ENCODE peak calls at places on chromosomes 12 and 14, in five cellular contexts. U is stromal cell of bone marrow, D is nucleus accumbens, C is NCI-H345, R is HT-29. J is an unnamed sample.

GRCh38 chr12:130013771-130014484 is 110.1 kb upstream of the TMEM132D start:
- DNase-seq in U (no peak), D (peak; percentile 65), C (peak; percentile 84), R (peak; percentile 52), J (peak; percentile 40)

GRCh38 chr12:114447274-114447716 is 41.4 kb upstream of the TBX5 start:
- DNase-seq in U (no peak), D (no peak), C (no peak), R (no peak), J (no peak)

GRCh38 chr14:81209187-81209836 is 11.4 kb downstream of the GTF2A1 start:
- DNase-seq in U (no peak), D (no peak), C (no peak), R (no peak), J (no peak)

GRCh38 chr12:10372534-10372931 is 17.3 kb downstream of the KLRK1 start:
- DNase-seq in U (no peak), D (no peak), C (no peak), R (no peak), J (peak; percentile 11)

GRCh38 chr12:67515679-67516363 is 132.7 kb upstream of the DYRK2 start:
- DNase-seq in U (no peak), D (no peak), C (peak; percentile 81), R (peak; percentile 44), J (peak; percentile 64)

GRCh38 chr12:50786498-50787231 is 22.8 kb downstream of the ATF1 start:
- DNase-seq in U (no peak), D (no peak), C (no peak), R (peak; percentile 83), J (peak; percentile 14)

GRCh38 chr12:10235761-10236631 is 23.3 kb downstream of the GABARAPL1 start:
- DNase-seq in U (peak; percentile 12), D (no peak), C (peak; percentile 52), R (peak; percentile 65), J (peak; percentile 38)

GRCh38 chr14:71594828-71595227 is 337.4 kb upstream of the RGS6 start:
- DNase-seq in U (no peak), D (no peak), C (no peak), R (no peak), J (no peak)

GRCh38 chr12:108643941-108644742 is 10.4 kb upstream of the SELPLG start:
- DNase-seq in U (no peak), D (peak; percentile 40), C (no peak), R (no peak), J (no peak)

GRCh38 chr12:122917508-122918227 is 21.7 kb upstream of the VPS37B start:
- DNase-seq in U (no peak), D (no peak), C (no peak), R (peak; percentile 80), J (peak; percentile 89)

GRCh38 chr14:61609143-61609851 is 86.0 kb upstream of the HIF1A start:
- DNase-seq in U (peak; percentile 76), D (peak; percentile 18), C (peak; percentile 18), R (no peak), J (no peak)

J was measured in small intestine.